ENCODE peak calls at places on chromosomes 2 and 18, in ten cellular contexts. N is mammary epithelial cell; Y is endothelial cell; G is WTC11; R is nephron progenitor cell; T is B cell; A is left ventricle myocardium inferior; B is GM13976; M is epithelial cell of proximal tubule; Q is activated CD8-positive, alpha-beta T cell treated with anti-CD3 and anti-CD28 coated beads for 36 hours. Z is an unnamed sample.
A peak's percentile ranks its signal among the peaks of the same experiment; 100 is the strongest.

GRCh38 chr2:226910384-226910783 is 74.5 kb downstream of the RHBDD1 start:
- DNase-seq in N (no peak), Y (no peak), G (no peak), R (no peak), T (no peak), A (no peak), B (no peak), M (no peak), Q (no peak), Z (no peak)

GRCh38 chr18:63062246-63062645 is 257.3 kb downstream of the BCL2 start:
- DNase-seq in N (no peak), Y (no peak), G (no peak), R (no peak), T (no peak), A (no peak), B (no peak), M (no peak), Q (no peak), Z (no peak)

GRCh38 chr18:45449761-45450227 is 165.5 kb upstream of the SLC14A2 start:
- DNase-seq in N (no peak), Y (no peak), G (no peak), R (no peak), T (no peak), A (peak; percentile 58), B (no peak), M (no peak), Q (no peak), Z (no peak)

GRCh38 chr2:232838406-232838874 is 31.6 kb upstream of the SNORC start:
- DNase-seq in N (peak; percentile 30), Y (no peak), G (no peak), R (no peak), T (peak; percentile 49), A (no peak), B (peak; percentile 59), M (no peak), Q (peak; percentile 82), Z (no peak)

GRCh38 chr2:119049968-119050657 is 108.1 kb downstream of the MARCO start:
- DNase-seq in N (no peak), Y (peak; percentile 53), G (peak; percentile 65), R (peak; percentile 17), T (no peak), A (no peak), B (no peak), M (no peak), Q (peak; percentile 36), Z (no peak)

GRCh38 chr2:160228141-160228963 is 28.3 kb upstream of the ITGB6 start:
- DNase-seq in N (peak; percentile 91), Y (no peak), G (no peak), R (no peak), T (no peak), A (no peak), B (no peak), M (peak; percentile 95), Q (no peak), Z (no peak)

GRCh38 chr2:212536385-212537310 is 2.0 kb downstream of the ERBB4 start:
- DNase-seq in N (no peak), Y (peak; percentile 26), G (peak; percentile 47), R (peak; percentile 35), T (no peak), A (no peak), B (no peak), M (no peak), Q (no peak), Z (no peak)

GRCh38 chr2:120271952-120272351 is 19.3 kb downstream of the RALB start:
- DNase-seq in N (no peak), Y (no peak), G (no peak), R (no peak), T (no peak), A (no peak), B (no peak), M (no peak), Q (no peak), Z (no peak)

GRCh38 chr2:12278217-12278755 is 438.4 kb upstream of the TRIB2 start:
- DNase-seq in N (no peak), Y (no peak), G (no peak), R (no peak), T (no peak), A (no peak), B (no peak), M (peak; percentile 39), Q (no peak), Z (no peak)

GRCh38 chr2:60707750-60708371 is 48.2 kb upstream of the PAPOLG start:
- DNase-seq in N (peak; percentile 24), Y (no peak), G (peak; percentile 30), R (no peak), T (peak; percentile 50), A (no peak), B (peak; percentile 70), M (no peak), Q (no peak), Z (no peak)

GRCh38 chr18:44938396-44939036 is 257.8 kb downstream of the SETBP1 start:
- DNase-seq in N (no peak), Y (peak; percentile 22), G (no peak), R (no peak), T (no peak), A (no peak), B (no peak), M (no peak), Q (no peak), Z (no peak)

DNA sequence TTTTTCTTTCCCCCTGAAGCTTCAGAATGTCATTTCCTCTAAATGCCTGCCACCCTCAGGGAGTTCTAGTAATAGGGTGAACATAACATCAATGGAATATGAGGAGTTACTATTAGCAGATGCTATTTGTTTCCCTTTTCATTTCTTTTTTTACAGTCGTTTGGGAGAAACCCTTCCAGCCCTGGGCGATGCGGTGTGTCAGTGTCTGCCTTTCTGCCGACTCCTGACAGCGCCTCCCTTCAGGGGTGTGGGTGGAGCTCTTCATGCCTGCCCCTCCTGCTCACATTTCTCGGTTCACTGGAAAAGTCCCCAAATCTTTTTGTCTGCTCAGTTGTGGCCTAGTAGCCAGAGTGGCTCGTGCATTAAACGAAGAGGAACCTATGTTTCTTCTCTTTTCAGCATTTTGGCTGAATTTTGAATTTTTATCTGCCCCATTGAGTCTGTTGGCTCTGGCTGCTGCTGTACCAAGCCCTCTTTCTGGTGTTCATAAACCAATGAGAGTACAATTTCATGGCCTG is 72.3 kb downstream of the FMNL2 start:
- DNase-seq in N (peak; percentile 66), Y (peak; percentile 31), G (peak; percentile 64), R (peak; percentile 63), T (peak; percentile 52), A (peak; percentile 33), B (peak; percentile 59), M (no peak), Q (peak; percentile 5), Z (no peak)
- TF ChIP-seq CTCF in N (no peak), Y (no peak), G (no peak), R (no peak), T (no peak), A (no peak), B (no peak), M (no peak), Q (no peak), Z (no peak)

GRCh38 chr2:45259144-45259543 is 249.9 kb upstream of the SIX2 start:
- DNase-seq in N (no peak), Y (no peak), G (no peak), R (peak; percentile 32), T (no peak), A (no peak), B (no peak), M (no peak), Q (no peak), Z (no peak)
- TF ChIP-seq CTCF in N (no peak), Y (no peak), G (no peak), R (no peak), T (no peak), A (no peak), B (no peak), M (no peak), Q (no peak), Z (no peak)

DNA sequence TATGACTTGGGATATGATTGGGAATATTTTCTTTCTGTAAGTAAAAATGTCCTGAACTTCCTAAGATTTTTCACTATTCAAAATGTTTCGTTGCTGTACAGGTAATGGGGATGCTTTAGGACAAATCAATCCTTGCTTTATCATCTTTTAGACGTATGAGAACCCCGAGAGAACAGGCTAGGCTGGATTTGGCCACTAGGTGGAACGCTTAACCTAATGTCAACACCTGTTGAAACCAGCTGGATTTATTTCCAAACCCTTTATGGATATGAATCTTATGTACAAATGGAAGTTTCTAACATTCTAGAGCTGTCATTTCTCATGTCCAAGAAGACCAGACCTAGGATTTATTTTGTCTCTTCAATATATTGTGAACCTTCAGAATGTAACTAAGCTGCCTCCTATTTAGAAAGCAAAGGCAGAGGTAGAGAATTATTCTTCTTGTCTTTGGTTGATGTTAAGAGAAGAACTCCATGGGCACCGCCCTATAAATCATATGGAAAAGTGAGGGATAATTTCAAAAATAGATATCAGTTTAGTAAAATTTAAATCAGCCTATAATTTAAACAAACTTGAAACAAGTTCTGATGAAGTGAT is 96.7 kb downstream of the PMAIP1 start:
- DNase-seq in N (peak; percentile 47), Y (peak; percentile 52), G (peak; percentile 49), R (peak; percentile 39), T (peak; percentile 20), A (no peak), B (no peak), M (peak; percentile 33), Q (peak; percentile 47), Z (no peak)
- TF ChIP-seq CTCF in N (peak; percentile 90), Y (peak; percentile 74), G (peak; percentile 59), R (peak; percentile 74), T (peak; percentile 64), A (peak; percentile 38), B (peak; percentile 42), M (peak; percentile 94), Q (peak; percentile 55), Z (peak; percentile 51)

GRCh38 chr2:238220892-238221521 is 17.5 kb upstream of the ILKAP start:
- DNase-seq in N (peak; percentile 32), Y (no peak), G (no peak), R (no peak), T (no peak), A (no peak), B (peak; percentile 47), M (no peak), Q (no peak), Z (no peak)
- TF ChIP-seq CTCF in N (no peak), Y (no peak), G (no peak), R (no peak), T (no peak), A (no peak), B (no peak), M (no peak), Q (no peak), Z (no peak)

GRCh38 chr2:68244456-68244855 is 7.9 kb downstream of the PPP3R1 start:
- DNase-seq in N (no peak), Y (no peak), G (no peak), R (no peak), T (no peak), A (no peak), B (no peak), M (no peak), Q (no peak), Z (no peak)
- TF ChIP-seq CTCF in N (no peak), Y (no peak), G (no peak), R (no peak), T (no peak), A (peak; percentile 16), B (no peak), M (peak; percentile 34), Q (no peak), Z (no peak)

DNA sequence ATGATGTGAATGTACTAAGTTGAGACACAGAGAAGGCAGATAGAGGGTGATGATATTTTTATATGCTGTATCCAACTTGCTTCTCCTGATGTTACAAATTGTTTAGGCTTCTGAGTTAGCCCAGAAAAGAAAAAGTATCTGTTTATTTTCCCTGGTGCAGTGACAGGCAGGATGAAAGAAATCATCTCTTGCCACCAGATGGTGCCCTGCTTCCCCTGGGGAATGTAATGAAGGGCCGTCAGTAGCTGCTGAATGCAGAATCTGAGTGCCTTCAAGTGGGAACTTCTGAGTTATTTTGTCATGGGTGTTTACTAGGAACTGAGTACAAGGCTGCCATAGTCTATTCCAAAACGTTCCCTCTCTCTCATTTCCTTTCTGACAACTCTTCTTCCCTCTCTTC is 525.6 kb downstream of the MBD2 start:
- DNase-seq in N (peak; percentile 17), Y (peak; percentile 56), G (peak; percentile 52), R (peak; percentile 41), T (no peak), A (no peak), B (peak; percentile 30), M (no peak), Q (peak; percentile 3), Z (no peak)
- TF ChIP-seq CTCF in N (peak; percentile 87), Y (no peak), G (peak; percentile 29), R (peak; percentile 47), T (no peak), A (peak; percentile 69), B (peak; percentile 34), M (peak; percentile 94), Q (no peak), Z (no peak)

Z was measured in CD14-positive monocyte.